ENCODE peak calls at places on chromosome 2, in five cellular contexts. One of them, this sample, is unnamed.

GRCh38 chr2:208033701-208034502 is 8.6 kb upstream of the PLEKHM3 start:
- DNase-seq in kidney epithelial cell: peak; percentile 62
- DNase-seq in lower lobe of right lung: peak; percentile 66
- DNase-seq in activated T-helper 1 cell treated with anti-CD3 and anti-CD28 coated beads, Interleukin-2, amount 50 U/mL, for 16 hours: no peak
- DNase-seq in GM13977: peak; percentile 58
- DNase-seq in this sample: no peak

GRCh38 chr2:237532225-237532624 is 34.1 kb upstream of the PRLH start:
- DNase-seq in kidney epithelial cell: no peak
- DNase-seq in lower lobe of right lung: no peak
- DNase-seq in activated T-helper 1 cell treated with anti-CD3 and anti-CD28 coated beads, Interleukin-2, amount 50 U/mL, for 16 hours: no peak
- DNase-seq in GM13977: no peak
- DNase-seq in this sample: no peak

GRCh38 chr2:228866044-228866443 is 405.0 kb downstream of the PID1 start:
- DNase-seq in kidney epithelial cell: no peak
- DNase-seq in lower lobe of right lung: no peak
- DNase-seq in activated T-helper 1 cell treated with anti-CD3 and anti-CD28 coated beads, Interleukin-2, amount 50 U/mL, for 16 hours: no peak
- DNase-seq in GM13977: no peak
- DNase-seq in this sample: no peak

GRCh38 chr2:218421027-218421426 is 2.1 kb downstream of the VIL1 start:
- DNase-seq in kidney epithelial cell: no peak
- DNase-seq in lower lobe of right lung: no peak
- DNase-seq in activated T-helper 1 cell treated with anti-CD3 and anti-CD28 coated beads, Interleukin-2, amount 50 U/mL, for 16 hours: no peak
- DNase-seq in GM13977: no peak
- DNase-seq in this sample: no peak

GRCh38 chr2:217849576-217849975 is 153.2 kb downstream of the TNS1 start:
- DNase-seq in kidney epithelial cell: no peak
- DNase-seq in lower lobe of right lung: no peak
- DNase-seq in activated T-helper 1 cell treated with anti-CD3 and anti-CD28 coated beads, Interleukin-2, amount 50 U/mL, for 16 hours: no peak
- DNase-seq in GM13977: no peak
- DNase-seq in this sample: no peak

GRCh38 chr2:169464508-169465386 is 14.5 kb upstream of the BBS5 start:
- DNase-seq in kidney epithelial cell: no peak
- DNase-seq in lower lobe of right lung: no peak
- DNase-seq in activated T-helper 1 cell treated with anti-CD3 and anti-CD28 coated beads, Interleukin-2, amount 50 U/mL, for 16 hours: no peak
- DNase-seq in GM13977: no peak
- DNase-seq in this sample: no peak

GRCh38 chr2:96180521-96180920 is 28.1 kb downstream of the STARD7 start:
- DNase-seq in kidney epithelial cell: no peak
- DNase-seq in lower lobe of right lung: no peak
- DNase-seq in activated T-helper 1 cell treated with anti-CD3 and anti-CD28 coated beads, Interleukin-2, amount 50 U/mL, for 16 hours: no peak
- DNase-seq in GM13977: no peak
- DNase-seq in this sample: no peak

GRCh38 chr2:170228429-170228828 is 50.5 kb downstream of the MYO3B start:
- DNase-seq in kidney epithelial cell: no peak
- DNase-seq in lower lobe of right lung: no peak
- DNase-seq in activated T-helper 1 cell treated with anti-CD3 and anti-CD28 coated beads, Interleukin-2, amount 50 U/mL, for 16 hours: no peak
- DNase-seq in GM13977: no peak
- DNase-seq in this sample: no peak

GRCh38 chr2:240466579-240467148 is 31.2 kb downstream of the GPC1 start:
- DNase-seq in kidney epithelial cell: no peak
- DNase-seq in lower lobe of right lung: no peak
- DNase-seq in activated T-helper 1 cell treated with anti-CD3 and anti-CD28 coated beads, Interleukin-2, amount 50 U/mL, for 16 hours: no peak
- DNase-seq in GM13977: no peak
- DNase-seq in this sample: no peak

GRCh38 chr2:222174450-222174849 is 124.3 kb downstream of the PAX3 start:
- DNase-seq in kidney epithelial cell: no peak
- DNase-seq in lower lobe of right lung: no peak
- DNase-seq in activated T-helper 1 cell treated with anti-CD3 and anti-CD28 coated beads, Interleukin-2, amount 50 U/mL, for 16 hours: no peak
- DNase-seq in GM13977: no peak
- DNase-seq in this sample: no peak

GRCh38 chr2:128724547-128724946 is 405.9 kb upstream of the HS6ST1 start:
- DNase-seq in kidney epithelial cell: no peak
- DNase-seq in lower lobe of right lung: no peak
- DNase-seq in activated T-helper 1 cell treated with anti-CD3 and anti-CD28 coated beads, Interleukin-2, amount 50 U/mL, for 16 hours: no peak
- DNase-seq in GM13977: no peak
- DNase-seq in this sample: no peak

GRCh38 chr2:205629021-205629817 is 53.1 kb upstream of the NRP2 start:
- DNase-seq in kidney epithelial cell: no peak
- DNase-seq in lower lobe of right lung: no peak
- DNase-seq in activated T-helper 1 cell treated with anti-CD3 and anti-CD28 coated beads, Interleukin-2, amount 50 U/mL, for 16 hours: no peak
- DNase-seq in GM13977: no peak
- DNase-seq in this sample: no peak

GRCh38 chr2:26731714-26732113 is 32.4 kb upstream of the SLC35F6 start:
- DNase-seq in kidney epithelial cell: no peak
- DNase-seq in lower lobe of right lung: no peak
- DNase-seq in activated T-helper 1 cell treated with anti-CD3 and anti-CD28 coated beads, Interleukin-2, amount 50 U/mL, for 16 hours: no peak
- DNase-seq in GM13977: no peak
- DNase-seq in this sample: no peak